ENCODE peak calls at places on chromosomes 3 and 15, in four cellular contexts. P is suprapubic skin, F is heart left ventricle, K is cardiac muscle cell. N is an unnamed sample.

GRCh38 chr3:5357089-5357488 is 169.6 kb downstream of the EDEM1 start:
- DNase-seq in P (no peak), F (no peak), K (no peak), N (no peak)

GRCh38 chr3:134216206-134216764 is 34.4 kb downstream of the RYK start:
- DNase-seq in P (no peak), F (no peak), K (no peak), N (peak; percentile 43)

GRCh38 chr3:114408763-114409162 is 114.9 kb downstream of the TIGIT start:
- DNase-seq in P (no peak), F (peak; percentile 13), K (no peak), N (no peak)

GRCh38 chr3:89098173-89098572 is 9.2 kb upstream of the EPHA3 start:
- DNase-seq in P (no peak), F (no peak), K (no peak), N (no peak)

GRCh38 chr15:40878785-40879184 is 4.8 kb upstream of the RHOV start:
- DNase-seq in P (no peak), F (no peak), K (no peak), N (no peak)

GRCh38 chr3:181402347-181402746 is 309.4 kb upstream of the SOX2 start:
- DNase-seq in P (no peak), F (no peak), K (no peak), N (no peak)

GRCh38 chr3:13275376-13276005 is 144.6 kb downstream of the NUP210 start:
- DNase-seq in P (no peak), F (no peak), K (no peak), N (no peak)

GRCh38 chr3:10240799-10241198 is 7.5 kb upstream of the TATDN2 start:
- DNase-seq in P (no peak), F (no peak), K (no peak), N (no peak)

GRCh38 chr3:30659270-30660127 is 53.1 kb downstream of the TGFBR2 start:
- DNase-seq in P (no peak), F (no peak), K (no peak), N (peak; percentile 91)

DNA sequence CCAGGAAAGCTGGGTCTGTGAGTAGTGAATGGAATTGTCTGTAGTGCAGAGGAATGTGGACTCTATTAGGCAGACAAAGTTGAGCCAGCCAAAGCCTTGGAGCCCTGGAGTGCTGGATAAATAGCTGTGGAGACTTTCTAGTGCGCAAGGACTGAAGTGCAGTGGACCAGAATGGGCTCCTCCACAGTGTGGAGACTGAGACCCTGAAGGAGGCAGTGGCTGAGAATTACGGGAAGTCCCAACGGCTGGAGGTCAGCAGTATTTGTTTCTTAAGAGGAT is 902 bp downstream of the ZNF662 start:
- DNase-seq in P (no peak), F (no peak), K (no peak), N (no peak)
- H3K4me3 ChIP-seq in P (peak overlapping the region; percentile 80), F (peak overlapping the region; percentile 65), K (no peak overlapping the region), N (peak overlapping the region; percentile 43)

GRCh38 chr3:15380980-15381890 is 46.1 kb downstream of the METTL6 start:
- DNase-seq in P (peak; percentile 28), F (no peak), K (no peak), N (no peak)

GRCh38 chr3:15372918-15373317 is 40.5 kb upstream of the SH3BP5 start:
- DNase-seq in P (no peak), F (no peak), K (no peak), N (no peak)

GRCh38 chr3:15375461-15376000 is 43.1 kb upstream of the SH3BP5 start:
- DNase-seq in P (no peak), F (no peak), K (no peak), N (no peak)

GRCh38 chr3:15382405-15382923 is 44.9 kb downstream of the METTL6 start:
- DNase-seq in P (peak; percentile 12), F (no peak), K (no peak), N (no peak)

GRCh38 chr3:15377961-15378791 is 45.8 kb upstream of the SH3BP5 start:
- DNase-seq in P (peak; percentile 98), F (peak; percentile 94), K (peak; percentile 95), N (peak; percentile 92)
- H3K4me3 ChIP-seq in P (no peak overlapping the region), F (no peak overlapping the region), K (no peak overlapping the region), N (no peak overlapping the region)

DNA sequence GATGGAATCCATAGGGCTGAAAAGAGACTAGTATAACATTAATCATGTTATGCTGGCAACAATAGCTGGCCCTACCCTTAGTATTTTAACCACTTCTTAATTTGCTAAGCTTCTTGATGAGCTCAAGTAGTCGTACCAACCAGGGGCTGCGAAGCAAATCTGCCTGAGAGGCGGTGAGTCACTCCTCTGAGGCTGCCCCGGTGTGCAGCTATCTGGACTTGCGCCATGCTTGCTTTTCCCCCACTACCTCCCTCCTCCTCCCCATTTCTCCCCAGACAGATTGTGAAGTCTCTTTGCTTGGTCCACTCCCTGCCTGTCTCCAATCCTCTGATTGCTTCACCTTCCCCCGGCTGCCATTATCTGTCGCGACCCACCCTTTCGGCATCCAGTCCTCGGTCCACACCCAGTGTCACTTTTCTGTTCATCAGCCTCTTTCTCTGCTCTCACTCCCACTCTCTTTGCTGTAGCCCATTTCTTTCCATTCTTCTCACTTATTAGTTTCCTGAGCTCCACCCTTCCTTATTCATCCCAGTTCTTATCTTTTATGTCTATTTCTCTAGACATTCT is 42.7 kb downstream of the DUT start:
- DNase-seq in P (no peak), F (no peak), K (no peak), N (no peak)
- H3K4me3 ChIP-seq in P (no peak overlapping the region), F (no peak overlapping the region), K (no peak overlapping the region), N (no peak overlapping the region)

GRCh38 chr15:52261498-52262242 is 33.9 kb downstream of the MYO5C start:
- DNase-seq in P (no peak), F (peak; percentile 65), K (peak; percentile 91), N (peak; percentile 83)
- H3K4me3 ChIP-seq in P (no peak overlapping the region), F (no peak overlapping the region), K (no peak overlapping the region), N (no peak overlapping the region)

GRCh38 chr3:16441306-16441898 is 72.1 kb downstream of the RFTN1 start:
- DNase-seq in P (no peak), F (no peak), K (no peak), N (peak; percentile 54)
- H3K4me3 ChIP-seq in P (no peak overlapping the region), F (no peak overlapping the region), K (no peak overlapping the region), N (no peak overlapping the region)

GRCh38 chr15:35168464-35168863 is 83.4 kb upstream of the NANOGP8 start:
- DNase-seq in P (no peak), F (no peak), K (no peak), N (peak; percentile 48)
- H3K4me3 ChIP-seq in P (no peak overlapping the region), F (no peak overlapping the region), K (no peak overlapping the region), N (no peak overlapping the region)

GRCh38 chr15:65384895-65385867 is 7.4 kb upstream of the IGDCC3 start:
- DNase-seq in P (peak; percentile 89), F (peak; percentile 82), K (peak; percentile 94), N (peak; percentile 59)
- H3K4me3 ChIP-seq in P (peak overlapping the region; percentile 46), F (peak overlapping the region; percentile 46), K (no peak overlapping the region), N (no peak overlapping the region)

GRCh38 chr3:183099838-183100204 is 525 bp upstream of the MCCC1 start:
- DNase-seq in P (no peak), F (no peak), K (no peak), N (no peak)
- H3K4me3 ChIP-seq in P (peak overlapping the region; percentile 86), F (peak overlapping the region; percentile 88), K (no peak overlapping the region), N (peak overlapping the region; percentile 92)

DNA sequence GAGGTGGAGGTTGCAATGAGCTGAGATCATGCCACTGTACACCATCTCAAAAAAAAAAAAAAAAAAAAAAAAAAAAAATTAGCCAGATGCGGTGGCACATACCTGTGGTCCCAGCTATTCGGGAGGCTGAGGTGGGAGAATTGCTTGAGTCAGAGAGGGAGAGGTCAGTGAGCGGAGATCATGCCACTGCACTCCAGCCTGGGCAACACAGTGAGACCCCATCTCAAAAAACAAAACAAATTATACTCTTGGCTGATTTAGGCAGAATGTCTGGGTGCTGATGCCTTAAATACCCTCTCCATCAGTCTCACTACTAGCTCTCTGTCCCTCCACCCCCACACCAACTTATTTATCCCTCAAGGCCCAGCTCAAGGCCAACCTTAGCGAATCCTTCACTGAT is 14.0 kb downstream of the UBR1 start:
- DNase-seq in P (no peak), F (no peak), K (no peak), N (no peak)
- H3K4me3 ChIP-seq in P (no peak overlapping the region), F (no peak overlapping the region), K (no peak overlapping the region), N (no peak overlapping the region)

N was measured in astrocyte of the cerebellum.